ENCODE peak calls at places on chromosomes 4 and X, in four cellular contexts. One of them, this sample, is unnamed.

GRCh38 chr4:1041147-1041935 is 29.9 kb downstream of the FGFRL1 start:
- DNase-seq in HepG2: no peak
- DNase-seq in K562: peak; percentile 81
- DNase-seq in H1: no peak
- DNase-seq in this sample: peak; percentile 37

GRCh38 chr4:186216465-186217024 is 10.8 kb upstream of the KLKB1 start:
- DNase-seq in HepG2: no peak
- DNase-seq in K562: no peak
- DNase-seq in H1: no peak
- DNase-seq in this sample: no peak

GRCh38 chr4:74433043-74433442 is 11.9 kb upstream of the AREG start:
- DNase-seq in HepG2: no peak
- DNase-seq in K562: no peak
- DNase-seq in H1: no peak
- DNase-seq in this sample: no peak

GRCh38 chr4:174377613-174378012 is 93.9 kb downstream of the CEP44 start:
- DNase-seq in HepG2: peak; percentile 30
- DNase-seq in K562: no peak
- DNase-seq in H1: no peak
- DNase-seq in this sample: no peak

GRCh38 chrX:31268359-31268758 is 196.5 kb upstream of the FTHL17 start:
- DNase-seq in HepG2: peak; percentile 2
- DNase-seq in K562: no peak
- DNase-seq in H1: no peak
- DNase-seq in this sample: no peak

GRCh38 chr4:63831590-63831989 is 577.7 kb downstream of the TECRL start:
- DNase-seq in HepG2: no peak
- DNase-seq in K562: no peak
- DNase-seq in H1: no peak
- DNase-seq in this sample: no peak

GRCh38 chr4:90753068-90753467 is 625.9 kb downstream of the CCSER1 start:
- DNase-seq in HepG2: no peak
- DNase-seq in K562: no peak
- DNase-seq in H1: no peak
- DNase-seq in this sample: no peak

GRCh38 chr4:158302076-158302866 is 92.0 kb downstream of the TMEM144 start:
- DNase-seq in HepG2: no peak
- DNase-seq in K562: no peak
- DNase-seq in H1: no peak
- DNase-seq in this sample: peak; percentile 76

GRCh38 chr4:104429150-104429741 is 65.4 kb downstream of the CXXC4 start:
- DNase-seq in HepG2: no peak
- DNase-seq in K562: no peak
- DNase-seq in H1: no peak
- DNase-seq in this sample: no peak

GRCh38 chrX:11787564-11787963 is 29.5 kb downstream of the MSL3 start:
- DNase-seq in HepG2: peak; percentile 43
- DNase-seq in K562: peak; percentile 34
- DNase-seq in H1: peak; percentile 75
- DNase-seq in this sample: peak; percentile 49

GRCh38 chr4:23890369-23891063 is 669 bp upstream of the PPARGC1A start:
- DNase-seq in HepG2: no peak
- DNase-seq in K562: no peak
- DNase-seq in H1: no peak
- DNase-seq in this sample: no peak

GRCh38 chr4:78065514-78066192 is 8.5 kb downstream of the FRAS1 start:
- DNase-seq in HepG2: peak; percentile 8
- DNase-seq in K562: no peak
- DNase-seq in H1: no peak
- DNase-seq in this sample: no peak

GRCh38 chr4:125316781-125317525 is 2.2 kb downstream of the FAT4 start:
- DNase-seq in HepG2: no peak
- DNase-seq in K562: no peak
- DNase-seq in H1: no peak
- DNase-seq in this sample: peak; percentile 47

GRCh38 chrX:134144231-134144630 is 92.8 kb upstream of the CCDC160 start:
- DNase-seq in HepG2: peak; percentile 25
- DNase-seq in K562: no peak
- DNase-seq in H1: no peak
- DNase-seq in this sample: peak; percentile 4

GRCh38 chr4:77586953-77587383 is 18.7 kb upstream of the CXCL13 start:
- DNase-seq in HepG2: no peak
- DNase-seq in K562: no peak
- DNase-seq in H1: no peak
- DNase-seq in this sample: no peak

GRCh38 chr4:159221280-159221679 is 118.4 kb downstream of the RAPGEF2 start:
- DNase-seq in HepG2: no peak
- DNase-seq in K562: no peak
- DNase-seq in H1: no peak
- DNase-seq in this sample: no peak

GRCh38 chr4:30722092-30722915 is 2.1 kb downstream of the PCDH7 start:
- DNase-seq in HepG2: no peak
- DNase-seq in K562: no peak
- DNase-seq in H1: no peak
- DNase-seq in this sample: peak; percentile 43

GRCh38 chr4:155705664-155706063 is 39.0 kb downstream of the GUCY1A1 start:
- DNase-seq in HepG2: peak; percentile 4
- DNase-seq in K562: no peak
- DNase-seq in H1: no peak
- DNase-seq in this sample: peak; percentile 62

GRCh38 chr4:71009091-71009490 is 15.6 kb downstream of the DCK start:
- DNase-seq in HepG2: no peak
- DNase-seq in K562: no peak
- DNase-seq in H1: no peak
- DNase-seq in this sample: no peak

GRCh38 chr4:122458625-122459024 is 2.1 kb upstream of the IL2 start:
- DNase-seq in HepG2: no peak
- DNase-seq in K562: no peak
- DNase-seq in H1: no peak
- DNase-seq in this sample: peak; percentile 6

GRCh38 chr4:56870927-56871326 is 36.8 kb upstream of the REST start:
- DNase-seq in HepG2: no peak
- DNase-seq in K562: no peak
- DNase-seq in H1: no peak
- DNase-seq in this sample: no peak

GRCh38 chr4:163331629-163332360 is 601 bp downstream of the NPY1R start:
- DNase-seq in HepG2: no peak
- DNase-seq in K562: no peak
- DNase-seq in H1: no peak
- DNase-seq in this sample: peak; percentile 24

GRCh38 chrX:46587158-46587557 is 13.6 kb downstream of the CHST7 start:
- DNase-seq in HepG2: no peak
- DNase-seq in K562: no peak
- DNase-seq in H1: no peak
- DNase-seq in this sample: peak; percentile 64

GRCh38 chrX:154529206-154529612 is 13.2 kb upstream of the FAM3A start:
- DNase-seq in HepG2: peak; percentile 45
- DNase-seq in K562: no peak
- DNase-seq in H1: no peak
- DNase-seq in this sample: no peak

GRCh38 chrX:48663241-48663640 is 20.4 kb upstream of the WAS start:
- DNase-seq in HepG2: no peak
- DNase-seq in K562: no peak
- DNase-seq in H1: no peak
- DNase-seq in this sample: no peak

DNA sequence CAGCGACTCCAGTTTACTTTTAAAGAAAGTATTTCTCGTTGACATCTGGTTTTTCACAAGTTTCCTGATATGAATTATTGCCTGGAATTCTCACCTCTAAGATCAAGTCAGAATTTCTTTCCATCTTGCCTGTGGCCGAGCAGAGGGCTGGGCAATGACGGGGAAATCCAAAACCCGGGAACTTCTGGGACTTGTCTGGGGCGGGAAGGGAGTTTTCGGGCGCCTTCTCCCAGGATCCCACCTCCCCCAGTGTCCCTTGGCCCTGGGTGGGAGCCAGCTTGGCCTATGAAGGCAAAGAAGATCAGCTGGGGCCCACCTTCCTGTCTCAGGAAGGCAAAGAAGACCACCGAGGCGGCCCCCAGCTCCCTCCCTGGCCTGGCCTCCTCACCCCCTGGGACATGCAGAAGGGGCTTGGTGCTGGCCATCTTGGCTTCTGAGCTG is 15.5 kb downstream of the SORCS2 start:
- DNase-seq in HepG2: no peak
- DNase-seq in K562: no peak
- DNase-seq in H1: no peak
- DNase-seq in this sample: no peak
- TF ChIP-seq JUN in HepG2: no peak
- TF ChIP-seq JUN in K562: no peak
- TF ChIP-seq JUN in H1: no peak
- TF ChIP-seq JUN in this sample: no peak

DNA sequence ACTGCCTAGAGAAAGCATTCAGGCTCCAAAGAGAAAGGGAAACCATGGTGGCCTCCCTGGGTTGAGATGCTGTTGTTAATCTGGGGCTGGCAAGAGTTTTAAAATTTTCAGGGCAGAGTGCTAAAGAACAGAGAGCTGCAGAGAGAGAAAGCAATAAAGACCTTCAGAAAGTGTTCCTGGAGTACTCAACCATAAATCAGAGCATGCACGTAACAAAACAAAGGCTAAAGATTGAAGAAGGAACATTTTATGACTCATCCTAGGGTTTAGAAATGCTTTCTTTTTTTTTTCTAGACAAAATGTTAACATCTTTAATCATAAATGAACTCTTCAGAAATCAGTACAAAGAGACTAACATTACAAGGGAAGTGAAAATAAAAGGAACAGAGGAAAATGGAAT is 562.3 kb upstream of the NDST4 start:
- DNase-seq in HepG2: no peak
- DNase-seq in K562: no peak
- DNase-seq in H1: no peak
- DNase-seq in this sample: no peak
- H2AFZ ChIP-seq in HepG2: no peak overlapping the region
- H2AFZ ChIP-seq in K562: no peak overlapping the region
- H2AFZ ChIP-seq in H1: no peak overlapping the region
- H2AFZ ChIP-seq in this sample: no peak overlapping the region

GRCh38 chrX:127457161-127457560 is 595.0 kb downstream of the ACTRT1 start:
- DNase-seq in HepG2: no peak
- DNase-seq in K562: no peak
- DNase-seq in H1: no peak
- DNase-seq in this sample: peak; percentile 2

DNA sequence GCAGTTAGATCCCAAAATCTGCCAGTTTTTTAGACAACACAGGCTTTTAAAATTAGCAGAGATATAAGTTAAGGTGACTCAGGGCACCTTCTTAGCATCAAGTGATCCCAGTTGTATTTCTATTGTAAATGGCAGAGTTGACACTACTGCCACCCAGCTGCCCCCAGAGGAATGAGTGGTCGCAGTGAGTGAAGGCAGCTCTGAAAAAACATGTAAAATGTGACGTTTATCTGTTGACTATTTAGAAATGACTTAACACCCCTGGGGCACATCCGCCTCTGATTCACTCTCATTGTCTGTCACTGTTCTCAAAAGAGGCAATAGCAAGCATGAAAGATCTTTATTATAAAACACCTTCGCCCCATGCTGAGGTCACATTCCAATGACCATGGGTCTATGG is 592.4 kb downstream of the ACTRT1 start:
- DNase-seq in HepG2: no peak
- DNase-seq in K562: no peak
- DNase-seq in H1: peak; percentile 17
- DNase-seq in this sample: no peak
- TF ChIP-seq JUN in HepG2: no peak
- TF ChIP-seq JUN in K562: no peak
- TF ChIP-seq JUN in H1: no peak
- TF ChIP-seq JUN in this sample: no peak

DNA sequence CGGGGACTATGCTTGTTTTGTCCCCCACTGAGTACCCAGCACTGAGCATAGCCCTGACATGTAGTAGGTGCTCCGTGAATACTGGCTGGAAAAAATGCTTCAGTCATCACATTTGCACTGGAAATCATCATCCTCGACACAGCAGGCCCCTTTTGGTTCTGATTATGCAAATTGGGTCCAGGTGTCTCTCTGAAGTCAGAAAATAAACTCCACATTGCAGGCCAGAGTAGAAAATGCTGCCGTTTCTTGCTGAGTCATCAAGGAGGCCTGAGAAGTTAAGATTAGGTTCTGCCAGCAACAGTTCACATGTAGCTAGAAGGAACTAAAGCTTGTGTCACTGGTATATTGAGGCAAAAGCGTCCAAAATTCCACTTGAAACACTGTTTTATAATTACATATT is 15.0 kb upstream of the STK32B start:
- DNase-seq in HepG2: no peak
- DNase-seq in K562: peak; percentile 27
- DNase-seq in H1: no peak
- DNase-seq in this sample: no peak
- H2AFZ ChIP-seq in HepG2: no peak overlapping the region
- H2AFZ ChIP-seq in K562: peak overlapping the region; percentile 4
- H2AFZ ChIP-seq in H1: peak overlapping the region; percentile 30
- H2AFZ ChIP-seq in this sample: no peak overlapping the region

GRCh38 chr4:118967393-118967792 is 78.7 kb downstream of the SYNPO2 start:
- DNase-seq in HepG2: no peak
- DNase-seq in K562: no peak
- DNase-seq in H1: no peak
- DNase-seq in this sample: no peak

GRCh38 chr4:118968813-118969212 is 80.2 kb downstream of the SYNPO2 start:
- DNase-seq in HepG2: no peak
- DNase-seq in K562: no peak
- DNase-seq in H1: no peak
- DNase-seq in this sample: no peak

GRCh38 chr4:118968006-118968405 is 79.4 kb downstream of the SYNPO2 start:
- DNase-seq in HepG2: no peak
- DNase-seq in K562: no peak
- DNase-seq in H1: peak; percentile 54
- DNase-seq in this sample: peak; percentile 38

GRCh38 chr4:118962540-118962939 is 73.9 kb downstream of the SYNPO2 start:
- DNase-seq in HepG2: no peak
- DNase-seq in K562: no peak
- DNase-seq in H1: no peak
- DNase-seq in this sample: no peak

GRCh38 chr4:118964891-118965411 is 76.3 kb downstream of the SYNPO2 start:
- DNase-seq in HepG2: no peak
- DNase-seq in K562: no peak
- DNase-seq in H1: no peak
- DNase-seq in this sample: no peak
- TF ChIP-seq JUN in HepG2: no peak
- TF ChIP-seq JUN in K562: no peak
- TF ChIP-seq JUN in H1: no peak
- TF ChIP-seq JUN in this sample: no peak

GRCh38 chrX:131764224-131764623 is 220.3 kb downstream of the OR13H1 start:
- DNase-seq in HepG2: no peak
- DNase-seq in K562: no peak
- DNase-seq in H1: no peak
- DNase-seq in this sample: no peak

GRCh38 chrX:131763674-131764073 is 219.8 kb downstream of the OR13H1 start:
- DNase-seq in HepG2: no peak
- DNase-seq in K562: no peak
- DNase-seq in H1: no peak
- DNase-seq in this sample: no peak

DNA sequence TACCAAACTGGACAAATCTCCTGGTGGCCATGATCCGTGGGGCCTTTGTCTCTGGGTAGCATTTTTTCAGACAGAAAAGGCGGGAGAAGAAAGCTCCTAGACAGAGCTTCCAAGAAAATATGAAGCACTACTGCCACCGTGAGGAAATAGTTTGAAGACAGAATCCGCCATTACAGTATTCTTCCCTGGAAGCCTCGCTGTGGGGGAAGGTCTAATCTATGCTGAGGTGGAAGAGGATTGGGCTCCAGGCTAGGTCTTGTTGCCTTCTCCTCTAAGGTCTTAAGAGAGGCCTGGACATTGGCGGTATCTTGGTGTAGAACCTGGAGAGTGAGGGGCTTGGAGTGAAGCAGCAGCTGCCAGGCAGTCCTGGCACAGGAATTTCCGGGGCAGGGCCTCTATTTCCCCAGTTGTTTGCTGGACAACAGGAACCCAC is 218.9 kb downstream of the OR13H1 start:
- DNase-seq in HepG2: no peak
- DNase-seq in K562: no peak
- DNase-seq in H1: no peak
- DNase-seq in this sample: no peak
- H2AFZ ChIP-seq in HepG2: no peak overlapping the region
- H2AFZ ChIP-seq in K562: peak overlapping the region; percentile 45
- H2AFZ ChIP-seq in H1: no peak overlapping the region
- H2AFZ ChIP-seq in this sample: no peak overlapping the region

This sample was measured in endothelial cell of umbilical vein.